ENCODE peak calls at places on chromosomes 16 and 17, in six cellular contexts. L is spleen, W is GM12891, B is esophagus muscularis mucosa, O is GM12892, E is stomach. G is an unnamed sample.

GRCh38 chr16:75038036-75038959 is 39.5 kb downstream of the ZNRF1 start:
- DNase-seq in L (no peak), W (no peak), B (no peak), O (no peak), E (no peak), G (no peak)

GRCh38 chr17:60392845-60393702 is 1.1 kb upstream of the USP32 start:
- DNase-seq in L (no peak), W (no peak), B (no peak), O (no peak), E (peak), G (peak)

GRCh38 chr16:86597880-86598606 is 19.7 kb downstream of the FOXL1 start:
- DNase-seq in L (no peak), W (no peak), B (no peak), O (no peak), E (no peak), G (no peak)

GRCh38 chr16:8953064-8953463 is 10.6 kb downstream of the USP7 start:
- DNase-seq in L (no peak), W (no peak), B (no peak), O (no peak), E (no peak), G (no peak)

GRCh38 chr17:50103252-50103651 is 8.1 kb downstream of the PDK2 start:
- DNase-seq in L (no peak), W (no peak), B (no peak), O (no peak), E (no peak), G (no peak)

GRCh38 chr16:17144431-17144830 is 326.3 kb downstream of the XYLT1 start:
- DNase-seq in L (no peak), W (no peak), B (no peak), O (no peak), E (no peak), G (no peak)

GRCh38 chr16:48949636-48950035 is 332.0 kb downstream of the CBLN1 start:
- DNase-seq in L (no peak), W (no peak), B (no peak), O (no peak), E (no peak), G (no peak)

GRCh38 chr16:55868980-55869379 is 6.2 kb downstream of the CES5A start:
- DNase-seq in L (no peak), W (no peak), B (no peak), O (no peak), E (no peak), G (no peak)

GRCh38 chr16:58649707-58650106 is 20.1 kb upstream of the CNOT1 start:
- DNase-seq in L (no peak), W (no peak), B (no peak), O (no peak), E (no peak), G (no peak)

GRCh38 chr17:65554568-65555223 is 6.8 kb downstream of the AXIN2 start:
- DNase-seq in L (no peak), W (no peak), B (no peak), O (no peak), E (no peak), G (no peak)

GRCh38 chr16:13063457-13063856 is 162.1 kb downstream of the SHISA9 start:
- DNase-seq in L (no peak), W (no peak), B (no peak), O (no peak), E (no peak), G (no peak)

GRCh38 chr16:64738321-64738960 is 383.4 kb downstream of the CDH11 start:
- DNase-seq in L (no peak), W (no peak), B (no peak), O (no peak), E (no peak), G (no peak)

GRCh38 chr16:78648517-78648916 is 549.1 kb downstream of the WWOX start:
- DNase-seq in L (no peak), W (no peak), B (no peak), O (no peak), E (peak), G (no peak)

GRCh38 chr16:57123216-57123968 is 31.0 kb downstream of the CPNE2 start:
- DNase-seq in L (no peak), W (no peak), B (no peak), O (no peak), E (no peak), G (no peak)

GRCh38 chr16:14193316-14193871 is 122.3 kb downstream of the MRTFB start:
- DNase-seq in L (no peak), W (peak), B (no peak), O (peak), E (peak), G (no peak)

GRCh38 chr17:67751101-67752074 is 33.7 kb downstream of the NOL11 start:
- DNase-seq in L (no peak), W (no peak), B (no peak), O (no peak), E (no peak), G (no peak)

GRCh38 chr16:5769513-5769912 is 671.9 kb upstream of the EEF2KMT start:
- DNase-seq in L (no peak), W (no peak), B (no peak), O (no peak), E (no peak), G (no peak)

GRCh38 chr16:29911676-29912010 is 11.4 kb downstream of the ASPHD1 start:
- DNase-seq in L (peak), W (no peak), B (no peak), O (no peak), E (no peak), G (no peak)

GRCh38 chr17:72972263-72972951 is 120.1 kb downstream of the SLC39A11 start:
- DNase-seq in L (no peak), W (no peak), B (no peak), O (no peak), E (no peak), G (no peak)

GRCh38 chr17:77889135-77889505 is 69.4 kb upstream of the TNRC6C start:
- DNase-seq in L (peak), W (no peak), B (no peak), O (no peak), E (no peak), G (no peak)

GRCh38 chr16:11621920-11622651 is 35.4 kb upstream of the LITAF start:
- DNase-seq in L (peak), W (no peak), B (no peak), O (peak), E (no peak), G (no peak)

GRCh38 chr16:70437017-70437581 is 1.8 kb downstream of the ST3GAL2 start:
- DNase-seq in L (no peak), W (no peak), B (no peak), O (no peak), E (no peak), G (peak)

GRCh38 chr17:33294994-33295393 is 1.9 kb upstream of the ASIC2 start:
- DNase-seq in L (no peak), W (no peak), B (no peak), O (no peak), E (no peak), G (no peak)

GRCh38 chr16:745739-746138 is 4.9 kb upstream of the CIAO3 start:
- DNase-seq in L (peak), W (peak), B (no peak), O (peak), E (peak), G (no peak)

GRCh38 chr17:61409301-61410099 is 9.9 kb downstream of the TBX2 start:
- DNase-seq in L (peak), W (peak), B (no peak), O (peak), E (peak), G (no peak)

GRCh38 chr17:27496971-27497370 is 40.7 kb downstream of the KSR1 start:
- DNase-seq in L (no peak), W (no peak), B (no peak), O (no peak), E (no peak), G (no peak)

GRCh38 chr16:64311241-64311640 is 810.6 kb downstream of the CDH11 start:
- DNase-seq in L (no peak), W (no peak), B (no peak), O (no peak), E (no peak), G (no peak)

GRCh38 chr17:47275245-47275984 is 21.8 kb downstream of the ITGB3 start:
- DNase-seq in L (no peak), W (no peak), B (peak), O (no peak), E (peak), G (no peak)

GRCh38 chr17:43536236-43537088 is 9.7 kb downstream of the ETV4 start:
- DNase-seq in L (peak), W (no peak), B (no peak), O (no peak), E (no peak), G (no peak)

GRCh38 chr17:19317359-19318095 is 45.0 kb downstream of the B9D1 start:
- DNase-seq in L (peak), W (peak), B (no peak), O (peak), E (peak), G (peak)
- TF ChIP-seq POLR2AphosphoS5 in L (peak), W (no peak), B (peak), O (no peak), E (no peak), G (peak)

DNA sequence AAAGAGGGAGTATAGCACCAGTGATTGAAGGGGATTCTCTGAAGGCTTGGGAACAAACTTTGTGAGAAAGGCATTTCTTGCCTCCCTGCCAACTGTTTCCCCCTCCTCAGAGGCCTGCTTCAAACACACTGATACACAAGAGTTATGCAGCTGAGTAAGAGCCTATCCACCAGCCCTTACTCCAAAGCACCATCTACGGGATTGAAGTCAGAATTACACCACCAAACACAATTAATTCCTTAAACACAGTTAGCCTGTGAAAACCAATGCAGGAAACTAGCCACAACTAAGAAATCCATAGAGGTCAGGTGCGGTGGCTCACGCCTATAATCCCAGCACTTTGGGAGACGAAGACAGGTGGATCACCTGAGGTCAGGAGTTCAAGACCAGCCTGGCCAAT is 138.3 kb downstream of the SHCBP1 start:
- DNase-seq in L (no peak), W (no peak), B (no peak), O (no peak), E (no peak), G (no peak)
- TF ChIP-seq POLR2AphosphoS5 in L (no peak), W (no peak), B (no peak), O (no peak), E (no peak), G (no peak)

DNA sequence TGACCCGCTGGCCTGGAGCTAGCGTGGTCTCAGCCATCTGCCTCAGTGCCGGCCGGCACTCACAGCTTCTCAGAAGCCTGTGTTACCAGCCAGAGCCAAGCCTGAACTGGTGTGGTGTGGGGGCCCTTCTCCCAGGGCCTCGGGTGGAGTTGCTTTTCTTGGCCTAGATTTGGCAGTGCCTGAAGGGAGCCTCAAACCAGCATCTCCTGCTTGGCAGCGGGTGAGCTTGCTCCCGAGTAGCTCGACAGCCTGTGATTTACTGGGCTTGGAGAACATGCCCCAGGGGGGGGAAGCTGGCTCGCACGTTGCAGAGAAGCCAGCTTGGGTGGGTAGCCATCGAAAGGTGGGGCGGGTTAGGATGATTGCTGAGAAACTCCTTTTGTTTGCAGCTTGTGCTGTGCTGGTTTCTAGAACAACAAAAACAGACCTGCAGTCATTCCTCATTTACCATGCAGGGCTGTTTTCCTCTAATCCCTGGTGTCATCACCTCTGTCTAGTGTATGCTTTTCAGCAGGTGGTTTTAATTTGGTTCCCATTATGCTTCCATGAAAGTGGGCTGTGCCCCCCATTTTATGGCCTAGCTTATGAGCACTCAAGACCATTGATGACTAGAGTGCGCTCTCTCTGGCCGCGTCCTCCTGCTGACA is 42.2 kb downstream of the TBCD start:
- DNase-seq in L (no peak), W (no peak), B (no peak), O (no peak), E (no peak), G (no peak)
- TF ChIP-seq POLR2AphosphoS5 in L (no peak), W (no peak), B (no peak), O (no peak), E (no peak), G (no peak)

GRCh38 chr17:17505151-17505550 is 9.0 kb upstream of the RASD1 start:
- DNase-seq in L (no peak), W (no peak), B (no peak), O (no peak), E (no peak), G (no peak)

GRCh38 chr17:17500999-17501605 is 4.9 kb upstream of the RASD1 start:
- DNase-seq in L (peak), W (no peak), B (no peak), O (no peak), E (no peak), G (no peak)

GRCh38 chr17:17503566-17504130 is 7.5 kb upstream of the RASD1 start:
- DNase-seq in L (peak), W (no peak), B (no peak), O (no peak), E (no peak), G (no peak)

GRCh38 chr17:17504341-17505140 is 8.3 kb upstream of the RASD1 start:
- DNase-seq in L (no peak), W (no peak), B (no peak), O (no peak), E (no peak), G (no peak)

GRCh38 chr17:17502741-17503565 is 6.8 kb upstream of the RASD1 start:
- DNase-seq in L (peak), W (no peak), B (no peak), O (no peak), E (no peak), G (no peak)
- TF ChIP-seq POLR2AphosphoS5 in L (no peak), W (no peak), B (no peak), O (no peak), E (no peak), G (no peak)

DNA sequence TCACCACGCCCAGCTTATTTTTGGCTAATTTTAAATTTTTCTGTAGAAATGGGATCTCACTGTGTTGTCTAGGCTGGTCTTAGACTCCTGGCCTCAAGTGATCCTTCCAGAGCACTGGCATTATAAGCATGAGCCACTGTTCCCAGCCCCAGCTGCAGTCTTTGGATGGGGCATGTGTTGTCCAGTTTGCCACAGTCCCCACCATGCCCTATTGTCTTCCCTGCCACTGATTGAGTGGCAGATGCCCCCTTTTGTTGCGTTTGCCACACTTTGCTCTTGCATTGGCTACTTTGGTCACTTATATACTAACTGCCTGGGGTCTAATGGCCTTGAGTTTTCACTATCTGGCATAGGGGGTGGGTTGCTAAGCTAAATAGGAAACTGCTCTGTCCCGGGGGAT is 60.8 kb downstream of the ABCC1 start:
- DNase-seq in L (no peak), W (no peak), B (no peak), O (no peak), E (no peak), G (no peak)
- TF ChIP-seq POLR2AphosphoS5 in L (no peak), W (no peak), B (no peak), O (no peak), E (no peak), G (no peak)

G was measured in endothelial cell of umbilical vein.